ENCODE peak calls at places on chromosome 4, in five cellular contexts. U is spleen; S is nephron progenitor cell; J is CD8-positive, alpha-beta T cell; B is GM20000. G is an unnamed sample.

GRCh38 chr4:7306986-7307385 is 114.6 kb downstream of the SORCS2 start:
- DNase-seq in B (no peak), J (no peak), U (no peak), S (no peak), G (no peak)

GRCh38 chr4:17316566-17316965 is 195.3 kb downstream of the QDPR start:
- DNase-seq in J (no peak), U (no peak), B (no peak), S (no peak), G (no peak)

GRCh38 chr4:188372856-188373255 is 233.6 kb downstream of the TRIML1 start:
- DNase-seq in B (no peak), U (no peak), J (no peak), S (no peak), G (no peak)

GRCh38 chr4:94127707-94128328 is 79.8 kb upstream of the SMARCAD1 start:
- DNase-seq in S (no peak), U (no peak), B (peak; percentile 23), J (no peak), G (no peak)

GRCh38 chr4:37762294-37763163 is 64.0 kb upstream of the PGM2 start:
- DNase-seq in B (no peak), U (no peak), S (no peak), J (no peak), G (no peak)

GRCh38 chr4:11698846-11699590 is 270.3 kb upstream of the HS3ST1 start:
- DNase-seq in J (no peak), B (no peak), S (no peak), U (no peak), G (no peak)

GRCh38 chr4:182465979-182466378 is 222.8 kb downstream of the TENM3 start:
- DNase-seq in U (no peak), S (no peak), B (no peak), J (no peak), G (no peak)

GRCh38 chr4:154314248-154314647 is 177.4 kb downstream of the DCHS2 start:
- DNase-seq in S (no peak), U (no peak), B (no peak), J (no peak), G (no peak)

GRCh38 chr4:113692809-113693411 is 68.6 kb downstream of the CAMK2D start:
- DNase-seq in J (no peak), U (no peak), S (no peak), B (no peak), G (no peak)

GRCh38 chr4:80471701-80472100 is 136.2 kb downstream of the CFAP299 start:
- DNase-seq in U (no peak), B (no peak), J (no peak), S (peak; percentile 33), G (no peak)

GRCh38 chr4:91963489-91963888 is 340.3 kb upstream of the GRID2 start:
- DNase-seq in S (no peak), B (no peak), J (no peak), U (no peak), G (no peak)

GRCh38 chr4:126738527-126738923 is 894.2 kb upstream of the INTU start:
- DNase-seq in J (no peak), U (no peak), S (no peak), B (no peak), G (no peak)

GRCh38 chr4:40401646-40402045 is 66.5 kb downstream of the CHRNA9 start:
- DNase-seq in J (no peak), B (no peak), S (no peak), U (no peak), G (no peak)

DNA sequence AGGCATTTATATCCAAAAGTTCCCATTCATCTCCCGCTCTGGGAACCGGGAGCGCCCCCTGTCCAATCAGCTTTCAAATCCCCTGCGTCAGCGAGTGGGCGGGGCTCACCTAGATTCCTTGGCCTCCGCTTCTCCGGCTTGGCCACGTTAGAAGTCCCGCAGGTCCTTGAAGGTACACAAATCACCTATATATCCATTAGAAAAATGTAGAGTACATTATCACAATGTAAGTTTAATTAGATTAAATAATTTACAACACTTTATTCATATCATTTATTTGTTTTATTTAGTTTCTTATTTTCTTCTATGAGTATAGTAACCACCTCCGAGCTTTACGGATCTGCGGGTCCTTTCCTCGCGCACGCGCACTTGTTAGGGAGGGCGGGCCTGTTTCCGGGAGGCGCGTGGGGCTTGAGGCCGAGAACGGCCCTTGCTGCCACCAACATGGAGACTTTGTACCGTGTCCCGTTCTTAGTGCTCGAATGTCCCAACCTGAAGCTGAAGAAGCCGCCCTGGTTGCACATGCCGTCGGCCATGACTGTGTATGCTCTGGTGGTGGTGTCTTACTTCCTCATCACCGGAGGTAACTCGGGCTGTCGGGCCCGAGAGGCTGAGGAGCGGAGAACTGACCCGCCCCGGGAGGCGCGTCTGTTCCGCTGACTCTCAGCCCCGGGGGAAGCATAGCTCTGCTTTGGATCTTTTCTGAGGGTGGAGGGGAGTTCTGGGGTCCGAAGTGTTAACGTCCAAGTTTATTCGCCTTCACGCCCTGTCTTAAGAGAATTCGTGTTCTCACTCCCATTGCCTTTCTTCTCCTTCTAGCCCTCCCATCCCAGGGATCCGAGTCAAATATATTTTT is at the start of gene OSTC:
- DNase-seq in S (peak; percentile 97), J (peak; percentile 87), B (peak; percentile 83), U (peak; percentile 96), G (peak; percentile 87)
- TF ChIP-seq CTCF in S (no peak), J (no peak), B (no peak), U (peak; percentile 10), G (no peak)

GRCh38 chr4:172547724-172548123 is 620.9 kb upstream of the GALNT7 start:
- DNase-seq in S (peak; percentile 9), B (no peak), J (no peak), U (no peak), G (no peak)

GRCh38 chr4:172554588-172554987 is 614.0 kb upstream of the GALNT7 start:
- DNase-seq in S (no peak), J (no peak), B (no peak), U (no peak), G (no peak)

GRCh38 chr4:172553216-172553615 is 615.4 kb upstream of the GALNT7 start:
- DNase-seq in S (no peak), U (no peak), J (no peak), B (no peak), G (no peak)
- TF ChIP-seq CTCF in S (no peak), U (no peak), J (no peak), B (no peak), G (no peak)

DNA sequence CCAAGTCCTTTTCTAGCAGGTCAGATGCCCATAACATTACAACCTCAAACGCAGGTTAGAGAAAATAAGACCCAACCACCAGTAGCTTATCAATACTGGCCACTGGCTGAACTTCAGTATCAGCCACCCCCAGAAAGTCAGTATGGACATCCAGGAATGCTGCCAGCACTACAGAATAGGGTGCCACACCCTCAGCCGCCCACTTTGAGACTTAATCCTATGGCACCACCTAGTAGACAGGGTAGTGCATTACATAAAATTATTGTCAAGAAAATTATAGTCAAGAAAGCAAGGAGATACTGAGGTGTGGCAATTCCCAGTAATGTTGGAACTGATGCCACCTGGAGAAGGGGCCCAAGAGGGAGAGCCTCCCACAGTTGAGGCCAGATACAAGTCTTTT is 19.9 kb upstream of the TRIM61 start:
- DNase-seq in S (no peak), B (no peak), U (no peak), J (no peak), G (no peak)
- TF ChIP-seq CTCF in S (no peak), B (peak; percentile 3), U (no peak), J (no peak), G (no peak)

GRCh38 chr4:75708218-75708691 is 16.1 kb upstream of the USO1 start:
- DNase-seq in J (peak; percentile 41), B (no peak), S (no peak), U (no peak), G (no peak)
- TF ChIP-seq CTCF in J (peak; percentile 75), B (no peak), S (peak; percentile 10), U (peak; percentile 38), G (no peak)

GRCh38 chr4:69026974-69027373 is 69.3 kb upstream of the UGT2B7 start:
- DNase-seq in B (no peak), J (no peak), U (no peak), S (no peak), G (no peak)

GRCh38 chr4:69025999-69026387 is 70.3 kb upstream of the UGT2B7 start:
- DNase-seq in S (no peak), B (no peak), J (no peak), U (no peak), G (no peak)

GRCh38 chr4:69025191-69025998 is 70.9 kb upstream of the UGT2B7 start:
- DNase-seq in J (no peak), S (peak; percentile 7), U (peak; percentile 43), B (no peak), G (no peak)
- TF ChIP-seq CTCF in J (no peak), S (peak; percentile 44), U (no peak), B (peak; percentile 43), G (no peak)

GRCh38 chr4:138178566-138178965 is 63.6 kb downstream of the SLC7A11 start:
- DNase-seq in J (no peak), B (no peak), S (no peak), U (no peak), G (no peak)

GRCh38 chr4:138181288-138181687 is 60.9 kb downstream of the SLC7A11 start:
- DNase-seq in S (no peak), U (no peak), B (no peak), J (no peak), G (no peak)

GRCh38 chr4:138177278-138177968 is 64.7 kb downstream of the SLC7A11 start:
- DNase-seq in S (no peak), U (no peak), J (no peak), B (no peak), G (no peak)

GRCh38 chr4:138175337-138175794 is 66.8 kb downstream of the SLC7A11 start:
- DNase-seq in U (no peak), S (no peak), J (no peak), B (no peak), G (no peak)
- TF ChIP-seq CTCF in U (no peak), S (no peak), J (no peak), B (no peak), G (no peak)

GRCh38 chr4:15239866-15240265 is 188.0 kb upstream of the C1QTNF7 start:
- DNase-seq in U (no peak), B (no peak), J (no peak), S (no peak), G (no peak)

GRCh38 chr4:15238720-15239119 is 189.1 kb upstream of the C1QTNF7 start:
- DNase-seq in S (peak; percentile 39), U (no peak), J (no peak), B (peak; percentile 55), G (no peak)

GRCh38 chr4:15244354-15244753 is 183.5 kb upstream of the C1QTNF7 start:
- DNase-seq in S (no peak), B (no peak), U (no peak), J (no peak), G (no peak)

GRCh38 chr4:15241946-15242345 is 185.9 kb upstream of the C1QTNF7 start:
- DNase-seq in S (no peak), U (no peak), B (no peak), J (no peak), G (no peak)

GRCh38 chr4:15240764-15241163 is 187.1 kb upstream of the C1QTNF7 start:
- DNase-seq in U (no peak), S (no peak), B (no peak), J (no peak), G (no peak)
- TF ChIP-seq CTCF in U (no peak), S (no peak), B (no peak), J (no peak), G (no peak)